ENCODE peak calls at places on chromosomes 16 and 17, in five cellular contexts. L, S, H, X and E are unnamed samples.

GRCh38 chr16:2675021-2675420 is 7.3 kb upstream of the KCTD5 start:
- DNase-seq in X (no peak), S (no peak), L (no peak), H (no peak), E (no peak)

GRCh38 chr16:19128454-19129210 is 14.9 kb downstream of the ITPRIPL2 start:
- DNase-seq in X (no peak), H (no peak), L (no peak), S (no peak), E (no peak)

GRCh38 chr16:54347961-54348360 is 61.4 kb upstream of the IRX3 start:
- DNase-seq in H (no peak), S (no peak), L (no peak), X (no peak), E (no peak)

GRCh38 chr17:59695943-59696681 is 11.1 kb downstream of the PTRH2 start:
- DNase-seq in H (no peak), S (no peak), X (no peak), L (no peak), E (no peak)

GRCh38 chr16:50692999-50693781 is at the start of gene NOD2:
- DNase-seq in S (peak), H (no peak), X (peak), L (no peak), E (no peak)

GRCh38 chr17:80352216-80352895 is 62.6 kb upstream of the ENDOV start:
- DNase-seq in L (no peak), S (no peak), H (no peak), X (no peak), E (peak)

GRCh38 chr16:70777973-70778406 is 23.0 kb downstream of the VAC14 start:
- DNase-seq in S (no peak), L (no peak), X (no peak), H (no peak), E (peak)

GRCh38 chr17:73566905-73567782 is 77.1 kb downstream of the SDK2 start:
- DNase-seq in X (no peak), S (no peak), H (no peak), L (no peak), E (no peak)

GRCh38 chr16:65743558-65743957 is 621.7 kb upstream of the CDH11 start:
- DNase-seq in S (no peak), H (no peak), L (no peak), X (no peak), E (no peak)

GRCh38 chr17:7549401-7550055 is 670 bp downstream of the TNFSF12 start:
- DNase-seq in X (peak), L (peak), S (peak), H (no peak), E (no peak)

GRCh38 chr17:80414508-80414802 is 512 bp upstream of the ENDOV start:
- DNase-seq in X (no peak), L (no peak), S (peak), H (no peak), E (peak)

GRCh38 chr17:17698869-17699351 is 17.7 kb downstream of the RAI1 start:
- DNase-seq in L (no peak), S (no peak), X (no peak), H (peak), E (no peak)

GRCh38 chr17:42389135-42389417 is 834 bp upstream of the STAT3 start:
- DNase-seq in S (no peak), X (no peak), H (no peak), L (no peak), E (no peak)

GRCh38 chr17:79913896-79914812 is 74.9 kb upstream of the CBX4 start:
- DNase-seq in L (no peak), H (no peak), X (no peak), S (no peak), E (no peak)

GRCh38 chr16:70254965-70255286 is 3.2 kb upstream of the EXOSC6 start:
- DNase-seq in L (no peak), X (no peak), H (no peak), S (no peak), E (no peak)

GRCh38 chr16:11535494-11535893 is 51.2 kb downstream of the LITAF start:
- DNase-seq in L (no peak), X (no peak), H (peak), S (no peak), E (peak)

GRCh38 chr17:62950067-62950466 is 16.0 kb upstream of the TANC2 start:
- DNase-seq in S (no peak), X (no peak), L (peak), H (peak), E (no peak)

GRCh38 chr16:745739-746138 is 4.9 kb upstream of the CIAO3 start:
- DNase-seq in X (peak), S (no peak), L (no peak), H (no peak), E (no peak)

GRCh38 chr16:11254913-11255736 is 879 bp downstream of the SOCS1 start:
- DNase-seq in X (peak), S (peak), L (peak), H (peak), E (peak)

GRCh38 chr17:83161298-83162034 is 82.1 kb downstream of the METRNL start:
- DNase-seq in X (no peak), S (no peak), L (no peak), H (no peak), E (peak)

GRCh38 chr16:69234460-69234859 is 47.5 kb downstream of the SNTB2 start:
- DNase-seq in H (no peak), X (no peak), L (no peak), S (no peak), E (no peak)

GRCh38 chr16:88393034-88393433 is 10.3 kb downstream of the ZNF469 start:
- DNase-seq in L (no peak), X (no peak), S (no peak), H (peak), E (no peak)